ENCODE peak calls at places on chromosomes 16 and 17, in five cellular contexts. G is keratinocyte, B is posterior cingulate gyrus, V is GM04503, S is lower lobe of right lung. I is an unnamed sample.

GRCh38 chr16:18811925-18812324 is 10.6 kb upstream of the ARL6IP1 start:
- DNase-seq in G (no peak), B (no peak), V (no peak), S (no peak), I (no peak)

GRCh38 chr16:65099607-65100006 is 22.3 kb downstream of the CDH11 start:
- DNase-seq in G (no peak), B (no peak), V (no peak), S (no peak), I (peak)

GRCh38 chr16:6016530-6017184 is 919.1 kb upstream of the EEF2KMT start:
- DNase-seq in G (no peak), B (no peak), V (no peak), S (no peak), I (peak)

GRCh38 chr16:85027968-85028637 is 508 bp downstream of the KIAA0513 start:
- DNase-seq in G (no peak), B (no peak), V (no peak), S (no peak), I (no peak)

GRCh38 chr17:64507418-64507766 is 615 bp downstream of the CEP95 start:
- DNase-seq in G (no peak), B (no peak), V (peak), S (no peak), I (peak)

GRCh38 chr17:67365762-67366192 is 600 bp downstream of the PSMD12 start:
- DNase-seq in G (no peak), B (no peak), V (no peak), S (no peak), I (peak)

GRCh38 chr17:40071720-40072480 is 9.1 kb downstream of the THRA start:
- DNase-seq in G (no peak), B (peak), V (no peak), S (peak), I (no peak)

GRCh38 chr17:76432004-76432403 is 20.9 kb downstream of the UBE2O start:
- DNase-seq in G (no peak), B (no peak), V (no peak), S (no peak), I (no peak)

GRCh38 chr16:80058236-80058635 is 457.7 kb upstream of the MAF start:
- DNase-seq in G (no peak), B (no peak), V (no peak), S (no peak), I (peak)

GRCh38 chr17:64534187-64534586 is 27.4 kb downstream of the CEP95 start:
- DNase-seq in G (no peak), B (no peak), V (no peak), S (no peak), I (peak)

GRCh38 chr17:5418858-5419355 is 555 bp downstream of the NUP88 start:
- DNase-seq in G (no peak), B (peak), V (no peak), S (peak), I (peak)

GRCh38 chr16:81568749-81569087 is 124.1 kb downstream of the CMIP start:
- DNase-seq in G (no peak), B (no peak), V (no peak), S (no peak), I (no peak)

GRCh38 chr17:79890706-79891105 is 51.5 kb upstream of the CBX4 start:
- DNase-seq in G (no peak), B (no peak), V (no peak), S (no peak), I (no peak)

GRCh38 chr16:56362057-56362655 is 63.2 kb downstream of the AMFR start:
- DNase-seq in G (no peak), B (no peak), V (no peak), S (no peak), I (no peak)

GRCh38 chr17:66837883-66838665 is 3.2 kb downstream of the CACNG5 start:
- DNase-seq in G (no peak), B (no peak), V (no peak), S (no peak), I (no peak)

GRCh38 chr17:3904486-3904885 is 11.6 kb upstream of the CAMKK1 start:
- DNase-seq in G (no peak), B (no peak), V (no peak), S (no peak), I (no peak)

GRCh38 chr16:4370570-4371480 is 823 bp upstream of the VASN start:
- DNase-seq in G (no peak), B (no peak), V (no peak), S (peak), I (no peak)

GRCh38 chr16:52649870-52650269 is 102.9 kb upstream of the TOX3 start:
- DNase-seq in G (no peak), B (no peak), V (no peak), S (no peak), I (no peak)

GRCh38 chr16:3140603-3141427 is 6.0 kb downstream of the ZNF213 start:
- DNase-seq in G (no peak), B (no peak), V (no peak), S (peak), I (no peak)

GRCh38 chr17:38735161-38735997 is 5.2 kb downstream of the CISD3 start:
- DNase-seq in G (no peak), B (peak), V (no peak), S (peak), I (no peak)

GRCh38 chr17:40615295-40615988 is 32.2 kb downstream of the SMARCE1 start:
- DNase-seq in G (no peak), B (no peak), V (no peak), S (no peak), I (peak)

GRCh38 chr17:56441331-56441730 is 152.2 kb upstream of the NOG start:
- DNase-seq in G (no peak), B (no peak), V (no peak), S (no peak), I (no peak)

GRCh38 chr16:74667215-74667765 is 613 bp upstream of the RFWD3 start:
- DNase-seq in G (no peak), B (peak), V (no peak), S (peak), I (no peak)

GRCh38 chr16:3938843-3939624 is 58.5 kb upstream of the CREBBP start:
- DNase-seq in G (no peak), B (peak), V (peak), S (peak), I (no peak)

GRCh38 chr16:17396762-17397498 is 73.8 kb downstream of the XYLT1 start:
- DNase-seq in G (no peak), B (no peak), V (no peak), S (no peak), I (no peak)

GRCh38 chr17:48123111-48123510 is 15.5 kb downstream of the SNX11 start:
- DNase-seq in G (no peak), B (peak), V (no peak), S (no peak), I (no peak)

I was measured in bronchial epithelial cell.